ENCODE peak calls at places on chromosomes 16 and 17, in five cellular contexts. One of them, this sample, is unnamed.

GRCh38 chr16:19595043-19595767 is 39.7 kb downstream of the VPS35L start:
- DNase-seq in G401: no peak
- DNase-seq in left lung: peak
- DNase-seq in ELF-1: peak
- DNase-seq in stimulated activated CD4-positive, alpha-beta T cell treated with anti-CD3 and anti-CD28 coated beads, Interleukin-2, amount 100 ng/mL, for 24 hours: no peak
- DNase-seq in this sample: no peak

GRCh38 chr16:56874800-56875199 is 9.8 kb downstream of the SLC12A3 start:
- DNase-seq in left lung: no peak
- DNase-seq in stimulated activated CD4-positive, alpha-beta T cell treated with anti-CD3 and anti-CD28 coated beads, Interleukin-2, amount 100 ng/mL, for 24 hours: no peak
- DNase-seq in G401: no peak
- DNase-seq in ELF-1: peak
- DNase-seq in this sample: no peak

GRCh38 chr17:32281011-32281451 is 15.4 kb downstream of the RHBDL3 start:
- DNase-seq in G401: no peak
- DNase-seq in ELF-1: no peak
- DNase-seq in stimulated activated CD4-positive, alpha-beta T cell treated with anti-CD3 and anti-CD28 coated beads, Interleukin-2, amount 100 ng/mL, for 24 hours: no peak
- DNase-seq in left lung: no peak
- DNase-seq in this sample: no peak

GRCh38 chr16:67528222-67528869 is at the start of gene RIPOR1:
- DNase-seq in G401: peak
- DNase-seq in ELF-1: peak
- DNase-seq in left lung: peak
- DNase-seq in stimulated activated CD4-positive, alpha-beta T cell treated with anti-CD3 and anti-CD28 coated beads, Interleukin-2, amount 100 ng/mL, for 24 hours: peak
- DNase-seq in this sample: peak

GRCh38 chr17:43839670-43840101 is 6.7 kb upstream of the MPP3 start:
- DNase-seq in stimulated activated CD4-positive, alpha-beta T cell treated with anti-CD3 and anti-CD28 coated beads, Interleukin-2, amount 100 ng/mL, for 24 hours: no peak
- DNase-seq in G401: peak
- DNase-seq in left lung: peak
- DNase-seq in ELF-1: no peak
- DNase-seq in this sample: no peak

GRCh38 chr17:45019177-45019711 is 32.2 kb downstream of the DCAKD start:
- DNase-seq in stimulated activated CD4-positive, alpha-beta T cell treated with anti-CD3 and anti-CD28 coated beads, Interleukin-2, amount 100 ng/mL, for 24 hours: peak
- DNase-seq in G401: no peak
- DNase-seq in left lung: peak
- DNase-seq in ELF-1: no peak
- DNase-seq in this sample: peak

GRCh38 chr17:57121308-57122042 is 36.4 kb downstream of the AKAP1 start:
- DNase-seq in left lung: no peak
- DNase-seq in stimulated activated CD4-positive, alpha-beta T cell treated with anti-CD3 and anti-CD28 coated beads, Interleukin-2, amount 100 ng/mL, for 24 hours: no peak
- DNase-seq in ELF-1: peak
- DNase-seq in G401: peak
- DNase-seq in this sample: no peak

GRCh38 chr16:82093901-82094300 is 58.8 kb downstream of the HSD17B2 start:
- DNase-seq in left lung: no peak
- DNase-seq in stimulated activated CD4-positive, alpha-beta T cell treated with anti-CD3 and anti-CD28 coated beads, Interleukin-2, amount 100 ng/mL, for 24 hours: no peak
- DNase-seq in ELF-1: no peak
- DNase-seq in G401: no peak
- DNase-seq in this sample: no peak

GRCh38 chr16:75770051-75770450 is 43.8 kb upstream of the CPHXL start:
- DNase-seq in left lung: no peak
- DNase-seq in G401: no peak
- DNase-seq in stimulated activated CD4-positive, alpha-beta T cell treated with anti-CD3 and anti-CD28 coated beads, Interleukin-2, amount 100 ng/mL, for 24 hours: no peak
- DNase-seq in ELF-1: no peak
- DNase-seq in this sample: no peak

GRCh38 chr17:26782153-26782552 is 511.8 kb upstream of the WSB1 start:
- DNase-seq in left lung: no peak
- DNase-seq in ELF-1: no peak
- DNase-seq in stimulated activated CD4-positive, alpha-beta T cell treated with anti-CD3 and anti-CD28 coated beads, Interleukin-2, amount 100 ng/mL, for 24 hours: no peak
- DNase-seq in G401: no peak
- DNase-seq in this sample: no peak

GRCh38 chr16:57645691-57646387 is 17.4 kb downstream of the ADGRG1 start:
- DNase-seq in G401: no peak
- DNase-seq in ELF-1: no peak
- DNase-seq in left lung: no peak
- DNase-seq in stimulated activated CD4-positive, alpha-beta T cell treated with anti-CD3 and anti-CD28 coated beads, Interleukin-2, amount 100 ng/mL, for 24 hours: no peak
- DNase-seq in this sample: no peak

GRCh38 chr16:57042157-57043111 is 49.9 kb upstream of the CPNE2 start:
- DNase-seq in ELF-1: no peak
- DNase-seq in stimulated activated CD4-positive, alpha-beta T cell treated with anti-CD3 and anti-CD28 coated beads, Interleukin-2, amount 100 ng/mL, for 24 hours: peak
- DNase-seq in G401: no peak
- DNase-seq in left lung: no peak
- DNase-seq in this sample: peak

GRCh38 chr17:17994271-17994670 is 21.6 kb downstream of the DRC3 start:
- DNase-seq in ELF-1: peak
- DNase-seq in stimulated activated CD4-positive, alpha-beta T cell treated with anti-CD3 and anti-CD28 coated beads, Interleukin-2, amount 100 ng/mL, for 24 hours: no peak
- DNase-seq in left lung: no peak
- DNase-seq in G401: peak
- DNase-seq in this sample: no peak

GRCh38 chr17:4043862-4044261 is 79.6 kb upstream of the ATP2A3 start:
- DNase-seq in stimulated activated CD4-positive, alpha-beta T cell treated with anti-CD3 and anti-CD28 coated beads, Interleukin-2, amount 100 ng/mL, for 24 hours: peak
- DNase-seq in left lung: no peak
- DNase-seq in ELF-1: no peak
- DNase-seq in G401: no peak
- DNase-seq in this sample: peak

GRCh38 chr17:7295230-7296180 is 1.1 kb upstream of the YBX2 start:
- DNase-seq in left lung: no peak
- DNase-seq in stimulated activated CD4-positive, alpha-beta T cell treated with anti-CD3 and anti-CD28 coated beads, Interleukin-2, amount 100 ng/mL, for 24 hours: no peak
- DNase-seq in ELF-1: peak
- DNase-seq in G401: no peak
- DNase-seq in this sample: no peak